ENCODE peak calls at places on chromosomes 7 and 10, in eight cellular contexts. One of them, this sample, is unnamed.

GRCh38 chr7:157612664-157613561 is 276.1 kb downstream of the DNAJB6 start:
- DNase-seq in KBM-7: peak
- DNase-seq in H54: no peak
- DNase-seq in dorsolateral prefrontal cortex: no peak
- DNase-seq in naive B cell: peak
- DNase-seq in MM.1S: no peak
- DNase-seq in activated CD4-positive, alpha-beta memory T cell treated with anti-CD3 and anti-CD28 coated beads for 36 hours: peak
- DNase-seq in HFFc6: no peak
- DNase-seq in this sample: no peak

GRCh38 chr7:24052572-24053223 is 231.3 kb upstream of the NPY start:
- DNase-seq in KBM-7: peak
- DNase-seq in H54: peak
- DNase-seq in dorsolateral prefrontal cortex: no peak
- DNase-seq in naive B cell: no peak
- DNase-seq in MM.1S: no peak
- DNase-seq in activated CD4-positive, alpha-beta memory T cell treated with anti-CD3 and anti-CD28 coated beads for 36 hours: no peak
- DNase-seq in HFFc6: peak
- DNase-seq in this sample: no peak

GRCh38 chr10:30816144-30816811 is 186.7 kb upstream of the LYZL2 start:
- DNase-seq in KBM-7: no peak
- DNase-seq in H54: no peak
- DNase-seq in dorsolateral prefrontal cortex: no peak
- DNase-seq in naive B cell: no peak
- DNase-seq in MM.1S: no peak
- DNase-seq in activated CD4-positive, alpha-beta memory T cell treated with anti-CD3 and anti-CD28 coated beads for 36 hours: no peak
- DNase-seq in HFFc6: no peak
- DNase-seq in this sample: no peak

GRCh38 chr7:26668821-26669220 is 195.6 kb downstream of the SKAP2 start:
- DNase-seq in KBM-7: no peak
- DNase-seq in H54: no peak
- DNase-seq in dorsolateral prefrontal cortex: no peak
- DNase-seq in naive B cell: no peak
- DNase-seq in MM.1S: no peak
- DNase-seq in activated CD4-positive, alpha-beta memory T cell treated with anti-CD3 and anti-CD28 coated beads for 36 hours: no peak
- DNase-seq in HFFc6: no peak
- DNase-seq in this sample: no peak

GRCh38 chr7:19491821-19492452 is 216.9 kb downstream of the POLR1F start:
- DNase-seq in KBM-7: peak
- DNase-seq in H54: peak
- DNase-seq in dorsolateral prefrontal cortex: no peak
- DNase-seq in naive B cell: peak
- DNase-seq in MM.1S: peak
- DNase-seq in activated CD4-positive, alpha-beta memory T cell treated with anti-CD3 and anti-CD28 coated beads for 36 hours: no peak
- DNase-seq in HFFc6: peak
- DNase-seq in this sample: peak

GRCh38 chr10:1454964-1455363 is 282.4 kb downstream of the ADARB2 start:
- DNase-seq in KBM-7: no peak
- DNase-seq in H54: no peak
- DNase-seq in dorsolateral prefrontal cortex: no peak
- DNase-seq in naive B cell: no peak
- DNase-seq in MM.1S: no peak
- DNase-seq in activated CD4-positive, alpha-beta memory T cell treated with anti-CD3 and anti-CD28 coated beads for 36 hours: no peak
- DNase-seq in HFFc6: no peak
- DNase-seq in this sample: no peak

GRCh38 chr10:33600381-33600780 is 265.9 kb upstream of the NRP1 start:
- DNase-seq in KBM-7: no peak
- DNase-seq in H54: no peak
- DNase-seq in dorsolateral prefrontal cortex: no peak
- DNase-seq in naive B cell: no peak
- DNase-seq in MM.1S: no peak
- DNase-seq in activated CD4-positive, alpha-beta memory T cell treated with anti-CD3 and anti-CD28 coated beads for 36 hours: no peak
- DNase-seq in HFFc6: peak
- DNase-seq in this sample: no peak

GRCh38 chr10:124060148-124060720 is 33.2 kb downstream of the CHST15 start:
- DNase-seq in KBM-7: no peak
- DNase-seq in H54: no peak
- DNase-seq in dorsolateral prefrontal cortex: peak
- DNase-seq in naive B cell: no peak
- DNase-seq in MM.1S: no peak
- DNase-seq in activated CD4-positive, alpha-beta memory T cell treated with anti-CD3 and anti-CD28 coated beads for 36 hours: no peak
- DNase-seq in HFFc6: no peak
- DNase-seq in this sample: no peak

GRCh38 chr10:27258838-27259532 is 18.4 kb upstream of the ACBD5 start:
- DNase-seq in KBM-7: no peak
- DNase-seq in H54: no peak
- DNase-seq in dorsolateral prefrontal cortex: no peak
- DNase-seq in naive B cell: no peak
- DNase-seq in MM.1S: peak
- DNase-seq in activated CD4-positive, alpha-beta memory T cell treated with anti-CD3 and anti-CD28 coated beads for 36 hours: peak
- DNase-seq in HFFc6: no peak
- DNase-seq in this sample: no peak

GRCh38 chr7:100215895-100216294 is 3.9 kb upstream of the PVRIG start:
- DNase-seq in KBM-7: no peak
- DNase-seq in H54: no peak
- DNase-seq in dorsolateral prefrontal cortex: no peak
- DNase-seq in naive B cell: no peak
- DNase-seq in MM.1S: no peak
- DNase-seq in activated CD4-positive, alpha-beta memory T cell treated with anti-CD3 and anti-CD28 coated beads for 36 hours: no peak
- DNase-seq in HFFc6: peak
- DNase-seq in this sample: no peak

GRCh38 chr10:73414230-73414981 is 548 bp upstream of the ANXA7 start:
- DNase-seq in KBM-7: no peak
- DNase-seq in H54: no peak
- DNase-seq in dorsolateral prefrontal cortex: no peak
- DNase-seq in naive B cell: no peak
- DNase-seq in MM.1S: peak
- DNase-seq in activated CD4-positive, alpha-beta memory T cell treated with anti-CD3 and anti-CD28 coated beads for 36 hours: no peak
- DNase-seq in HFFc6: no peak
- DNase-seq in this sample: no peak

GRCh38 chr10:3848005-3848767 is 63.2 kb upstream of the KLF6 start:
- DNase-seq in KBM-7: no peak
- DNase-seq in H54: no peak
- DNase-seq in dorsolateral prefrontal cortex: no peak
- DNase-seq in naive B cell: no peak
- DNase-seq in MM.1S: no peak
- DNase-seq in activated CD4-positive, alpha-beta memory T cell treated with anti-CD3 and anti-CD28 coated beads for 36 hours: no peak
- DNase-seq in HFFc6: no peak
- DNase-seq in this sample: peak

GRCh38 chr10:64011871-64012714 is 490.9 kb downstream of the REEP3 start:
- DNase-seq in KBM-7: no peak
- DNase-seq in H54: no peak
- DNase-seq in dorsolateral prefrontal cortex: no peak
- DNase-seq in naive B cell: no peak
- DNase-seq in MM.1S: no peak
- DNase-seq in activated CD4-positive, alpha-beta memory T cell treated with anti-CD3 and anti-CD28 coated beads for 36 hours: no peak
- DNase-seq in HFFc6: no peak
- DNase-seq in this sample: no peak

GRCh38 chr10:14205246-14205645 is 125.5 kb downstream of the FRMD4A start:
- DNase-seq in KBM-7: no peak
- DNase-seq in H54: no peak
- DNase-seq in dorsolateral prefrontal cortex: no peak
- DNase-seq in naive B cell: no peak
- DNase-seq in MM.1S: no peak
- DNase-seq in activated CD4-positive, alpha-beta memory T cell treated with anti-CD3 and anti-CD28 coated beads for 36 hours: no peak
- DNase-seq in HFFc6: no peak
- DNase-seq in this sample: no peak

GRCh38 chr7:66503551-66504031 is 125.1 kb upstream of the KCTD7 start:
- DNase-seq in KBM-7: no peak
- DNase-seq in H54: no peak
- DNase-seq in dorsolateral prefrontal cortex: no peak
- DNase-seq in naive B cell: no peak
- DNase-seq in MM.1S: no peak
- DNase-seq in activated CD4-positive, alpha-beta memory T cell treated with anti-CD3 and anti-CD28 coated beads for 36 hours: no peak
- DNase-seq in HFFc6: no peak
- DNase-seq in this sample: no peak

GRCh38 chr7:151113344-151114150 is 27.3 kb downstream of the AGAP3 start:
- DNase-seq in KBM-7: no peak
- DNase-seq in H54: peak
- DNase-seq in dorsolateral prefrontal cortex: no peak
- DNase-seq in naive B cell: no peak
- DNase-seq in MM.1S: no peak
- DNase-seq in activated CD4-positive, alpha-beta memory T cell treated with anti-CD3 and anti-CD28 coated beads for 36 hours: no peak
- DNase-seq in HFFc6: peak
- DNase-seq in this sample: peak

GRCh38 chr10:1657500-1657899 is 79.8 kb downstream of the ADARB2 start:
- DNase-seq in KBM-7: no peak
- DNase-seq in H54: no peak
- DNase-seq in dorsolateral prefrontal cortex: no peak
- DNase-seq in naive B cell: no peak
- DNase-seq in MM.1S: no peak
- DNase-seq in activated CD4-positive, alpha-beta memory T cell treated with anti-CD3 and anti-CD28 coated beads for 36 hours: no peak
- DNase-seq in HFFc6: no peak
- DNase-seq in this sample: no peak

GRCh38 chr7:116502201-116503096 is 2.9 kb downstream of the CAV2 start:
- DNase-seq in KBM-7: no peak
- DNase-seq in H54: no peak
- DNase-seq in dorsolateral prefrontal cortex: no peak
- DNase-seq in naive B cell: no peak
- DNase-seq in MM.1S: no peak
- DNase-seq in activated CD4-positive, alpha-beta memory T cell treated with anti-CD3 and anti-CD28 coated beads for 36 hours: no peak
- DNase-seq in HFFc6: no peak
- DNase-seq in this sample: no peak

GRCh38 chr7:70668606-70669358 is 463.2 kb upstream of the GALNT17 start:
- DNase-seq in KBM-7: no peak
- DNase-seq in H54: no peak
- DNase-seq in dorsolateral prefrontal cortex: no peak
- DNase-seq in naive B cell: no peak
- DNase-seq in MM.1S: no peak
- DNase-seq in activated CD4-positive, alpha-beta memory T cell treated with anti-CD3 and anti-CD28 coated beads for 36 hours: no peak
- DNase-seq in HFFc6: no peak
- DNase-seq in this sample: no peak